ENCODE peak calls at places on chromosome 16, in seven cellular contexts. Y, H, Q, K, V, T and C are unnamed samples.

GRCh38 chr16:85238233-85238647 is 126.0 kb upstream of the CIBAR2 start:
- DNase-seq in Y (peak), H (peak), Q (no peak), K (no peak), V (peak), T (no peak), C (no peak)

GRCh38 chr16:87618216-87618615 is 15.9 kb downstream of the JPH3 start:
- DNase-seq in Y (no peak), H (no peak), Q (no peak), K (no peak), V (no peak), T (no peak), C (no peak)

GRCh38 chr16:68509381-68509780 is 29.7 kb upstream of the ZFP90 start:
- DNase-seq in Y (no peak), H (no peak), Q (no peak), K (no peak), V (no peak), T (no peak), C (no peak)

GRCh38 chr16:59463776-59464175 is 729.7 kb upstream of the GOT2 start:
- DNase-seq in Y (peak), H (no peak), Q (no peak), K (no peak), V (no peak), T (no peak), C (no peak)

GRCh38 chr16:58499615-58500328 is at the start of gene NDRG4:
- DNase-seq in Y (peak), H (peak), Q (peak), K (peak), V (peak), T (peak), C (no peak)

GRCh38 chr16:57725077-57725953 is 10.3 kb upstream of the KATNB1 start:
- DNase-seq in Y (no peak), H (no peak), Q (no peak), K (no peak), V (no peak), T (no peak), C (no peak)

GRCh38 chr16:4011940-4012629 is 104.2 kb downstream of the ADCY9 start:
- DNase-seq in Y (no peak), H (no peak), Q (no peak), K (no peak), V (no peak), T (no peak), C (no peak)

GRCh38 chr16:86597880-86598606 is 19.7 kb downstream of the FOXL1 start:
- DNase-seq in Y (no peak), H (no peak), Q (no peak), K (no peak), V (peak), T (peak), C (no peak)

GRCh38 chr16:10103096-10103495 is 79.1 kb downstream of the GRIN2A start:
- DNase-seq in Y (no peak), H (no peak), Q (no peak), K (no peak), V (no peak), T (no peak), C (no peak)

GRCh38 chr16:79593074-79593531 is 7.4 kb downstream of the MAF start:
- DNase-seq in Y (no peak), H (no peak), Q (no peak), K (no peak), V (peak), T (no peak), C (no peak)

GRCh38 chr16:70482624-70483023 is 28.2 kb downstream of the FCSK start:
- DNase-seq in Y (peak), H (no peak), Q (no peak), K (no peak), V (no peak), T (no peak), C (no peak)

GRCh38 chr16:71781741-71782140 is 26.9 kb downstream of the AP1G1 start:
- DNase-seq in Y (peak), H (no peak), Q (no peak), K (no peak), V (no peak), T (peak), C (no peak)

GRCh38 chr16:627458-628239 is 3.1 kb upstream of the WFIKKN1 start:
- DNase-seq in Y (no peak), H (no peak), Q (no peak), K (no peak), V (peak), T (no peak), C (no peak)

GRCh38 chr16:3256146-3256875 is at the start of gene MEFV:
- DNase-seq in Y (peak), H (no peak), Q (no peak), K (no peak), V (no peak), T (no peak), C (no peak)

GRCh38 chr16:1154887-1155331 is 2.0 kb downstream of the CACNA1H start:
- DNase-seq in Y (peak), H (no peak), Q (no peak), K (no peak), V (no peak), T (no peak), C (no peak)

GRCh38 chr16:9827062-9827752 is 355.0 kb downstream of the GRIN2A start:
- DNase-seq in Y (no peak), H (no peak), Q (no peak), K (no peak), V (no peak), T (no peak), C (no peak)

GRCh38 chr16:8591451-8591850 is 1.1 kb upstream of the TMEM114 start:
- DNase-seq in Y (no peak), H (no peak), Q (no peak), K (no peak), V (no peak), T (no peak), C (no peak)

GRCh38 chr16:995087-995486 is 13.5 kb downstream of the SOX8 start:
- DNase-seq in Y (peak), H (no peak), Q (no peak), K (no peak), V (no peak), T (peak), C (no peak)

GRCh38 chr16:71428883-71429282 is 13.0 kb downstream of the TLE7 start:
- DNase-seq in Y (no peak), H (no peak), Q (no peak), K (no peak), V (no peak), T (no peak), C (no peak)

GRCh38 chr16:2690852-2691251 is 8.5 kb downstream of the KCTD5 start:
- DNase-seq in Y (no peak), H (no peak), Q (no peak), K (no peak), V (peak), T (no peak), C (no peak)

GRCh38 chr16:82633964-82634600 is 7.3 kb downstream of the CDH13 start:
- DNase-seq in Y (peak), H (peak), Q (no peak), K (peak), V (peak), T (no peak), C (no peak)

GRCh38 chr16:77191259-77191969 is 424 bp downstream of the MON1B start:
- DNase-seq in Y (no peak), H (peak), Q (no peak), K (no peak), V (peak), T (peak), C (peak)

GRCh38 chr16:17321824-17322223 is 148.9 kb downstream of the XYLT1 start:
- DNase-seq in Y (no peak), H (no peak), Q (no peak), K (no peak), V (no peak), T (no peak), C (no peak)

GRCh38 chr16:8108991-8109509 is 481.3 kb downstream of the TMEM114 start:
- DNase-seq in Y (no peak), H (no peak), Q (no peak), K (no peak), V (no peak), T (peak), C (no peak)

GRCh38 chr16:8675183-8676159 is 1.1 kb downstream of the ABAT start:
- DNase-seq in Y (no peak), H (no peak), Q (peak), K (no peak), V (no peak), T (no peak), C (peak)

GRCh38 chr16:85923153-85924021 is 24.4 kb downstream of the IRF8 start:
- DNase-seq in Y (peak), H (no peak), Q (no peak), K (no peak), V (no peak), T (no peak), C (no peak)

GRCh38 chr16:30085820-30086219 is 5.9 kb downstream of the TBX6 start:
- DNase-seq in Y (no peak), H (no peak), Q (no peak), K (no peak), V (peak), T (no peak), C (no peak)

GRCh38 chr16:87733190-87733589 is 32.6 kb downstream of the KLHDC4 start:
- DNase-seq in Y (no peak), H (no peak), Q (peak), K (no peak), V (no peak), T (no peak), C (no peak)

GRCh38 chr16:85729907-85730465 is 20.9 kb downstream of the C16orf74 start:
- DNase-seq in Y (no peak), H (no peak), Q (no peak), K (no peak), V (no peak), T (no peak), C (no peak)